ENCODE peak calls at places on chromosomes 6 and 20, in six cellular contexts. One of them, this sample, is unnamed.
A peak's percentile ranks its signal among the peaks of the same experiment; 100 is the strongest.

GRCh38 chr6:56954389-56955170 is at the start of gene BEND6:
- DNase-seq in GM23338: peak; percentile 78
- DNase-seq in lower lobe of right lung: peak; percentile 49
- DNase-seq in psoas muscle: peak; percentile 62
- DNase-seq in upper lobe of right lung: peak; percentile 64
- DNase-seq in astrocyte of the spinal cord: peak; percentile 85
- DNase-seq in this sample: peak; percentile 83

GRCh38 chr6:10397756-10398438 is 17.0 kb downstream of the TFAP2A start:
- DNase-seq in GM23338: no peak
- DNase-seq in lower lobe of right lung: no peak
- DNase-seq in psoas muscle: no peak
- DNase-seq in upper lobe of right lung: peak; percentile 58
- DNase-seq in astrocyte of the spinal cord: no peak
- DNase-seq in this sample: no peak

GRCh38 chr6:18242062-18242851 is 22.1 kb downstream of the DEK start:
- DNase-seq in upper lobe of right lung: no peak
- DNase-seq in psoas muscle: no peak
- DNase-seq in lower lobe of right lung: no peak
- DNase-seq in GM23338: no peak
- DNase-seq in astrocyte of the spinal cord: peak; percentile 73
- DNase-seq in this sample: peak; percentile 95

GRCh38 chr6:293185-294174 is 1.2 kb downstream of the DUSP22 start:
- DNase-seq in lower lobe of right lung: no peak
- DNase-seq in GM23338: peak; percentile 42
- DNase-seq in astrocyte of the spinal cord: peak; percentile 42
- DNase-seq in upper lobe of right lung: peak; percentile 74
- DNase-seq in psoas muscle: peak; percentile 69
- DNase-seq in this sample: peak; percentile 30

GRCh38 chr6:129500958-129501381 is 209.0 kb downstream of the ARHGAP18 start:
- DNase-seq in astrocyte of the spinal cord: no peak
- DNase-seq in lower lobe of right lung: no peak
- DNase-seq in GM23338: peak; percentile 59
- DNase-seq in psoas muscle: no peak
- DNase-seq in upper lobe of right lung: no peak
- DNase-seq in this sample: peak; percentile 62

GRCh38 chr20:35820715-35821114 is 48.9 kb downstream of the PHF20 start:
- DNase-seq in psoas muscle: no peak
- DNase-seq in GM23338: no peak
- DNase-seq in astrocyte of the spinal cord: peak; percentile 53
- DNase-seq in upper lobe of right lung: peak; percentile 6
- DNase-seq in lower lobe of right lung: no peak
- DNase-seq in this sample: peak; percentile 59

GRCh38 chr20:3171391-3172125 is 1.8 kb downstream of the LZTS3 start:
- DNase-seq in astrocyte of the spinal cord: no peak
- DNase-seq in lower lobe of right lung: no peak
- DNase-seq in psoas muscle: no peak
- DNase-seq in GM23338: no peak
- DNase-seq in upper lobe of right lung: no peak
- DNase-seq in this sample: no peak

GRCh38 chr20:49893242-49894072 is 21.9 kb downstream of the SPATA2 start:
- DNase-seq in lower lobe of right lung: no peak
- DNase-seq in GM23338: no peak
- DNase-seq in upper lobe of right lung: no peak
- DNase-seq in astrocyte of the spinal cord: no peak
- DNase-seq in psoas muscle: no peak
- DNase-seq in this sample: no peak

GRCh38 chr6:155418017-155418749 is 37.5 kb downstream of the NOX3 start:
- DNase-seq in psoas muscle: peak; percentile 30
- DNase-seq in upper lobe of right lung: no peak
- DNase-seq in astrocyte of the spinal cord: peak; percentile 85
- DNase-seq in lower lobe of right lung: no peak
- DNase-seq in GM23338: peak; percentile 24
- DNase-seq in this sample: peak; percentile 70

DNA sequence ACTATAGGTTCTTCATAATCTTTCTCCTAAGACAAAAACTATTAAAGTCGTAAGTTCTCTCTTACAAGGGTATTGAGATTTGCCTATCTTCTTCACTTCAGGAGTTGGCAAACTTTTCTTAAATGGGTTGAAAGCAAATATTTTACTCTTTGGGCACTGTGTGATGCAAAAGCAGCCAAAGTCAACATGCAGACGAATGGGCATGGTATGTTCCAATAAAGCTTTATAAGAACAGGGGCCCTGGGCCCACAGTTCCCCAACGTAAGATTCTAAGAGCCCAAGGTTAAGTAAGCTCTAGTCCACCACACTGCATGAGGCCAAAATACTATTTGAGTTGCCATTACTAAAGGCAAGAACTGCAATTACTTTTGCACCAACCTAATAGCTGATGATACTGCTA is 11.5 kb downstream of the CD164 start:
- DNase-seq in psoas muscle: no peak
- DNase-seq in astrocyte of the spinal cord: no peak
- DNase-seq in lower lobe of right lung: no peak
- DNase-seq in GM23338: no peak
- DNase-seq in upper lobe of right lung: no peak
- DNase-seq in this sample: no peak
- H3K4me3 ChIP-seq in psoas muscle: no peak overlapping the region
- H3K4me3 ChIP-seq in astrocyte of the spinal cord: no peak overlapping the region
- H3K4me3 ChIP-seq in lower lobe of right lung: no peak overlapping the region
- H3K4me3 ChIP-seq in GM23338: no peak overlapping the region
- H3K4me3 ChIP-seq in upper lobe of right lung: no peak overlapping the region
- H3K4me3 ChIP-seq in this sample: no peak overlapping the region

GRCh38 chr20:22684763-22685443 is 100.5 kb upstream of the FOXA2 start:
- DNase-seq in psoas muscle: no peak
- DNase-seq in lower lobe of right lung: no peak
- DNase-seq in upper lobe of right lung: no peak
- DNase-seq in GM23338: peak; percentile 45
- DNase-seq in astrocyte of the spinal cord: no peak
- DNase-seq in this sample: peak; percentile 6
- TF ChIP-seq CTCF in psoas muscle: no peak
- TF ChIP-seq CTCF in lower lobe of right lung: no peak
- TF ChIP-seq CTCF in upper lobe of right lung: no peak
- TF ChIP-seq CTCF in GM23338: peak; percentile 24
- TF ChIP-seq CTCF in astrocyte of the spinal cord: no peak
- TF ChIP-seq CTCF in this sample: no peak

GRCh38 chr6:89184344-89184743 is 32.8 kb downstream of the GABRR1 start:
- DNase-seq in GM23338: peak; percentile 8
- DNase-seq in psoas muscle: no peak
- DNase-seq in astrocyte of the spinal cord: no peak
- DNase-seq in lower lobe of right lung: no peak
- DNase-seq in upper lobe of right lung: no peak
- DNase-seq in this sample: peak; percentile 7

GRCh38 chr6:89180112-89180511 is 34.3 kb downstream of the PM20D2 start:
- DNase-seq in upper lobe of right lung: no peak
- DNase-seq in psoas muscle: no peak
- DNase-seq in GM23338: no peak
- DNase-seq in lower lobe of right lung: no peak
- DNase-seq in astrocyte of the spinal cord: no peak
- DNase-seq in this sample: no peak

GRCh38 chr6:89183294-89183693 is 33.9 kb downstream of the GABRR1 start:
- DNase-seq in lower lobe of right lung: no peak
- DNase-seq in astrocyte of the spinal cord: no peak
- DNase-seq in upper lobe of right lung: no peak
- DNase-seq in GM23338: no peak
- DNase-seq in psoas muscle: no peak
- DNase-seq in this sample: no peak

GRCh38 chr6:89186762-89187161 is 30.4 kb downstream of the GABRR1 start:
- DNase-seq in astrocyte of the spinal cord: no peak
- DNase-seq in upper lobe of right lung: no peak
- DNase-seq in psoas muscle: peak; percentile 66
- DNase-seq in lower lobe of right lung: no peak
- DNase-seq in GM23338: no peak
- DNase-seq in this sample: no peak

GRCh38 chr6:89180971-89181370 is 35.1 kb downstream of the PM20D2 start:
- DNase-seq in GM23338: no peak
- DNase-seq in astrocyte of the spinal cord: no peak
- DNase-seq in lower lobe of right lung: no peak
- DNase-seq in upper lobe of right lung: no peak
- DNase-seq in psoas muscle: no peak
- DNase-seq in this sample: no peak
- H3K4me3 ChIP-seq in GM23338: no peak overlapping the region
- H3K4me3 ChIP-seq in astrocyte of the spinal cord: no peak overlapping the region
- H3K4me3 ChIP-seq in lower lobe of right lung: no peak overlapping the region
- H3K4me3 ChIP-seq in upper lobe of right lung: no peak overlapping the region
- H3K4me3 ChIP-seq in psoas muscle: no peak overlapping the region
- H3K4me3 ChIP-seq in this sample: no peak overlapping the region

GRCh38 chr6:52536424-52536916 is 40.4 kb downstream of the TRAM2 start:
- DNase-seq in GM23338: no peak
- DNase-seq in upper lobe of right lung: no peak
- DNase-seq in psoas muscle: no peak
- DNase-seq in astrocyte of the spinal cord: no peak
- DNase-seq in lower lobe of right lung: no peak
- DNase-seq in this sample: no peak

GRCh38 chr6:52535711-52536423 is 41.0 kb downstream of the TRAM2 start:
- DNase-seq in psoas muscle: no peak
- DNase-seq in astrocyte of the spinal cord: no peak
- DNase-seq in lower lobe of right lung: no peak
- DNase-seq in GM23338: peak; percentile 33
- DNase-seq in upper lobe of right lung: no peak
- DNase-seq in this sample: no peak

GRCh38 chr6:52538921-52539354 is 37.9 kb downstream of the TRAM2 start:
- DNase-seq in GM23338: no peak
- DNase-seq in astrocyte of the spinal cord: no peak
- DNase-seq in psoas muscle: no peak
- DNase-seq in upper lobe of right lung: no peak
- DNase-seq in lower lobe of right lung: no peak
- DNase-seq in this sample: peak; percentile 80

GRCh38 chr6:52538252-52538905 is 38.5 kb downstream of the TRAM2 start:
- DNase-seq in astrocyte of the spinal cord: no peak
- DNase-seq in psoas muscle: no peak
- DNase-seq in upper lobe of right lung: no peak
- DNase-seq in GM23338: no peak
- DNase-seq in lower lobe of right lung: no peak
- DNase-seq in this sample: no peak

GRCh38 chr6:52537001-52537753 is 39.7 kb downstream of the TRAM2 start:
- DNase-seq in psoas muscle: no peak
- DNase-seq in astrocyte of the spinal cord: no peak
- DNase-seq in lower lobe of right lung: no peak
- DNase-seq in upper lobe of right lung: no peak
- DNase-seq in GM23338: no peak
- DNase-seq in this sample: peak; percentile 80
- TF ChIP-seq CTCF in psoas muscle: no peak
- TF ChIP-seq CTCF in astrocyte of the spinal cord: no peak
- TF ChIP-seq CTCF in lower lobe of right lung: no peak
- TF ChIP-seq CTCF in upper lobe of right lung: no peak
- TF ChIP-seq CTCF in GM23338: no peak
- TF ChIP-seq CTCF in this sample: no peak

GRCh38 chr6:157762636-157763035 is 60.4 kb upstream of the SNX9 start:
- DNase-seq in GM23338: no peak
- DNase-seq in astrocyte of the spinal cord: no peak
- DNase-seq in psoas muscle: no peak
- DNase-seq in lower lobe of right lung: no peak
- DNase-seq in upper lobe of right lung: no peak
- DNase-seq in this sample: peak; percentile 47

GRCh38 chr6:157761926-157762325 is 61.1 kb upstream of the SNX9 start:
- DNase-seq in upper lobe of right lung: no peak
- DNase-seq in GM23338: no peak
- DNase-seq in psoas muscle: no peak
- DNase-seq in lower lobe of right lung: no peak
- DNase-seq in astrocyte of the spinal cord: no peak
- DNase-seq in this sample: no peak

GRCh38 chr6:157763129-157763893 is 59.7 kb upstream of the SNX9 start:
- DNase-seq in GM23338: peak; percentile 82
- DNase-seq in lower lobe of right lung: peak; percentile 93
- DNase-seq in astrocyte of the spinal cord: peak; percentile 59
- DNase-seq in psoas muscle: peak; percentile 60
- DNase-seq in upper lobe of right lung: peak; percentile 93
- DNase-seq in this sample: peak; percentile 66

GRCh38 chr6:157763894-157764345 is 59.1 kb upstream of the SNX9 start:
- DNase-seq in upper lobe of right lung: no peak
- DNase-seq in GM23338: no peak
- DNase-seq in lower lobe of right lung: no peak
- DNase-seq in psoas muscle: no peak
- DNase-seq in astrocyte of the spinal cord: no peak
- DNase-seq in this sample: no peak

GRCh38 chr6:157764346-157765068 is 58.5 kb upstream of the SNX9 start:
- DNase-seq in upper lobe of right lung: peak; percentile 90
- DNase-seq in psoas muscle: peak; percentile 81
- DNase-seq in GM23338: no peak
- DNase-seq in lower lobe of right lung: peak; percentile 80
- DNase-seq in astrocyte of the spinal cord: peak; percentile 100
- DNase-seq in this sample: peak; percentile 100
- H3K4me3 ChIP-seq in upper lobe of right lung: no peak overlapping the region
- H3K4me3 ChIP-seq in psoas muscle: no peak overlapping the region
- H3K4me3 ChIP-seq in GM23338: no peak overlapping the region
- H3K4me3 ChIP-seq in lower lobe of right lung: peak overlapping the region; percentile 12
- H3K4me3 ChIP-seq in astrocyte of the spinal cord: no peak overlapping the region
- H3K4me3 ChIP-seq in this sample: no peak overlapping the region

GRCh38 chr6:2782356-2782708 is 17.1 kb downstream of the WRNIP1 start:
- DNase-seq in upper lobe of right lung: no peak
- DNase-seq in lower lobe of right lung: no peak
- DNase-seq in astrocyte of the spinal cord: no peak
- DNase-seq in GM23338: no peak
- DNase-seq in psoas muscle: no peak
- DNase-seq in this sample: no peak

GRCh38 chr6:2782825-2783187 is 17.6 kb downstream of the WRNIP1 start:
- DNase-seq in astrocyte of the spinal cord: no peak
- DNase-seq in psoas muscle: no peak
- DNase-seq in GM23338: no peak
- DNase-seq in upper lobe of right lung: no peak
- DNase-seq in lower lobe of right lung: no peak
- DNase-seq in this sample: no peak

GRCh38 chr6:2784061-2784460 is 18.9 kb downstream of the WRNIP1 start:
- DNase-seq in psoas muscle: no peak
- DNase-seq in astrocyte of the spinal cord: no peak
- DNase-seq in upper lobe of right lung: no peak
- DNase-seq in GM23338: no peak
- DNase-seq in lower lobe of right lung: no peak
- DNase-seq in this sample: no peak

GRCh38 chr6:2781685-2782355 is 16.6 kb downstream of the WRNIP1 start:
- DNase-seq in lower lobe of right lung: no peak
- DNase-seq in upper lobe of right lung: no peak
- DNase-seq in GM23338: no peak
- DNase-seq in psoas muscle: no peak
- DNase-seq in astrocyte of the spinal cord: no peak
- DNase-seq in this sample: no peak

GRCh38 chr6:2783188-2783957 is 18.2 kb downstream of the WRNIP1 start:
- DNase-seq in GM23338: peak; percentile 67
- DNase-seq in upper lobe of right lung: no peak
- DNase-seq in lower lobe of right lung: no peak
- DNase-seq in psoas muscle: no peak
- DNase-seq in astrocyte of the spinal cord: peak; percentile 11
- DNase-seq in this sample: no peak
- TF ChIP-seq CTCF in GM23338: peak; percentile 36
- TF ChIP-seq CTCF in upper lobe of right lung: no peak
- TF ChIP-seq CTCF in lower lobe of right lung: no peak
- TF ChIP-seq CTCF in psoas muscle: no peak
- TF ChIP-seq CTCF in astrocyte of the spinal cord: no peak
- TF ChIP-seq CTCF in this sample: no peak